ENCODE peak calls at places on chromosomes 16 and 17, in six cellular contexts. One of them, this sample, is unnamed.

GRCh38 chr16:82263456-82264159 is 93.6 kb upstream of the MPHOSPH6 start:
- DNase-seq in foreskin fibroblast: peak; percentile 26
- DNase-seq in astrocyte of the spinal cord: peak; percentile 44
- DNase-seq in progenitor cell of endocrine pancreas: peak; percentile 28
- DNase-seq in CD8-positive, alpha-beta T cell: peak; percentile 48
- DNase-seq in CD14-positive monocyte: no peak
- DNase-seq in this sample: peak; percentile 36

GRCh38 chr17:40564195-40564882 is 933 bp downstream of the CCR7 start:
- DNase-seq in progenitor cell of endocrine pancreas: no peak
- DNase-seq in foreskin fibroblast: no peak
- DNase-seq in CD14-positive monocyte: no peak
- DNase-seq in astrocyte of the spinal cord: no peak
- DNase-seq in CD8-positive, alpha-beta T cell: peak; percentile 53
- DNase-seq in this sample: no peak

GRCh38 chr16:425082-425718 is at the start of gene RAB11FIP3:
- DNase-seq in CD8-positive, alpha-beta T cell: peak; percentile 83
- DNase-seq in foreskin fibroblast: peak; percentile 73
- DNase-seq in progenitor cell of endocrine pancreas: peak; percentile 70
- DNase-seq in astrocyte of the spinal cord: peak; percentile 84
- DNase-seq in CD14-positive monocyte: no peak
- DNase-seq in this sample: peak; percentile 26

GRCh38 chr17:78665952-78666920 is 89.0 kb upstream of the DNAH17 start:
- DNase-seq in progenitor cell of endocrine pancreas: no peak
- DNase-seq in astrocyte of the spinal cord: no peak
- DNase-seq in CD14-positive monocyte: peak; percentile 66
- DNase-seq in CD8-positive, alpha-beta T cell: peak; percentile 58
- DNase-seq in foreskin fibroblast: no peak
- DNase-seq in this sample: no peak

GRCh38 chr16:84090212-84090611 is 26.5 kb downstream of the MBTPS1 start:
- DNase-seq in astrocyte of the spinal cord: no peak
- DNase-seq in CD8-positive, alpha-beta T cell: no peak
- DNase-seq in progenitor cell of endocrine pancreas: no peak
- DNase-seq in CD14-positive monocyte: no peak
- DNase-seq in foreskin fibroblast: no peak
- DNase-seq in this sample: no peak

GRCh38 chr17:72053069-72053846 is 67.6 kb upstream of the SOX9 start:
- DNase-seq in foreskin fibroblast: no peak
- DNase-seq in CD14-positive monocyte: no peak
- DNase-seq in CD8-positive, alpha-beta T cell: no peak
- DNase-seq in astrocyte of the spinal cord: no peak
- DNase-seq in progenitor cell of endocrine pancreas: no peak
- DNase-seq in this sample: no peak

GRCh38 chr16:28063611-28064061 is at the start of gene GSG1L:
- DNase-seq in CD14-positive monocyte: no peak
- DNase-seq in foreskin fibroblast: no peak
- DNase-seq in astrocyte of the spinal cord: no peak
- DNase-seq in CD8-positive, alpha-beta T cell: no peak
- DNase-seq in progenitor cell of endocrine pancreas: no peak
- DNase-seq in this sample: no peak

GRCh38 chr17:9211133-9211765 is 189.9 kb downstream of the NTN1 start:
- DNase-seq in CD8-positive, alpha-beta T cell: no peak
- DNase-seq in progenitor cell of endocrine pancreas: no peak
- DNase-seq in astrocyte of the spinal cord: no peak
- DNase-seq in CD14-positive monocyte: no peak
- DNase-seq in foreskin fibroblast: no peak
- DNase-seq in this sample: no peak

GRCh38 chr17:81822996-81823799 is 9.9 kb downstream of the MCRIP1 start:
- DNase-seq in progenitor cell of endocrine pancreas: no peak
- DNase-seq in CD8-positive, alpha-beta T cell: no peak
- DNase-seq in CD14-positive monocyte: no peak
- DNase-seq in astrocyte of the spinal cord: no peak
- DNase-seq in foreskin fibroblast: no peak
- DNase-seq in this sample: no peak

GRCh38 chr17:28384281-28385036 is 13.0 kb downstream of the SARM1 start:
- DNase-seq in progenitor cell of endocrine pancreas: no peak
- DNase-seq in CD14-positive monocyte: no peak
- DNase-seq in astrocyte of the spinal cord: no peak
- DNase-seq in foreskin fibroblast: no peak
- DNase-seq in CD8-positive, alpha-beta T cell: peak; percentile 66
- DNase-seq in this sample: no peak

GRCh38 chr16:72894291-72895151 is 153.4 kb downstream of the ZFHX3 start:
- DNase-seq in progenitor cell of endocrine pancreas: no peak
- DNase-seq in foreskin fibroblast: no peak
- DNase-seq in CD14-positive monocyte: no peak
- DNase-seq in astrocyte of the spinal cord: peak; percentile 14
- DNase-seq in CD8-positive, alpha-beta T cell: no peak
- DNase-seq in this sample: no peak

GRCh38 chr16:392450-393027 is 4.5 kb upstream of the NME4 start:
- DNase-seq in astrocyte of the spinal cord: no peak
- DNase-seq in foreskin fibroblast: no peak
- DNase-seq in progenitor cell of endocrine pancreas: no peak
- DNase-seq in CD14-positive monocyte: peak; percentile 72
- DNase-seq in CD8-positive, alpha-beta T cell: no peak
- DNase-seq in this sample: no peak

GRCh38 chr17:35089846-35090193 is 26.3 kb upstream of the RFFL start:
- DNase-seq in astrocyte of the spinal cord: peak; percentile 32
- DNase-seq in CD8-positive, alpha-beta T cell: peak; percentile 34
- DNase-seq in progenitor cell of endocrine pancreas: no peak
- DNase-seq in CD14-positive monocyte: peak; percentile 64
- DNase-seq in foreskin fibroblast: peak; percentile 27
- DNase-seq in this sample: peak; percentile 6

GRCh38 chr17:78442648-78443128 is 64.2 kb downstream of the PGS1 start:
- DNase-seq in progenitor cell of endocrine pancreas: no peak
- DNase-seq in astrocyte of the spinal cord: peak; percentile 20
- DNase-seq in CD8-positive, alpha-beta T cell: no peak
- DNase-seq in foreskin fibroblast: peak; percentile 19
- DNase-seq in CD14-positive monocyte: peak; percentile 100
- DNase-seq in this sample: no peak

GRCh38 chr17:10042589-10043244 is 137.6 kb upstream of the RCVRN start:
- DNase-seq in CD14-positive monocyte: no peak
- DNase-seq in progenitor cell of endocrine pancreas: no peak
- DNase-seq in foreskin fibroblast: no peak
- DNase-seq in astrocyte of the spinal cord: no peak
- DNase-seq in CD8-positive, alpha-beta T cell: no peak
- DNase-seq in this sample: no peak

GRCh38 chr16:13936596-13937081 is 16.7 kb downstream of the ERCC4 start:
- DNase-seq in foreskin fibroblast: peak; percentile 62
- DNase-seq in progenitor cell of endocrine pancreas: no peak
- DNase-seq in astrocyte of the spinal cord: peak; percentile 34
- DNase-seq in CD8-positive, alpha-beta T cell: no peak
- DNase-seq in CD14-positive monocyte: no peak
- DNase-seq in this sample: peak; percentile 57

GRCh38 chr17:45873728-45874127 is 20.6 kb upstream of the MAPT start:
- DNase-seq in astrocyte of the spinal cord: no peak
- DNase-seq in CD8-positive, alpha-beta T cell: no peak
- DNase-seq in progenitor cell of endocrine pancreas: no peak
- DNase-seq in foreskin fibroblast: no peak
- DNase-seq in CD14-positive monocyte: no peak
- DNase-seq in this sample: no peak

GRCh38 chr17:64183815-64184397 is 54.0 kb upstream of the ERN1 start:
- DNase-seq in foreskin fibroblast: peak; percentile 89
- DNase-seq in CD14-positive monocyte: peak; percentile 73
- DNase-seq in astrocyte of the spinal cord: peak; percentile 33
- DNase-seq in progenitor cell of endocrine pancreas: no peak
- DNase-seq in CD8-positive, alpha-beta T cell: no peak
- DNase-seq in this sample: peak; percentile 62

GRCh38 chr17:50218771-50219315 is 17.4 kb upstream of the COL1A1 start:
- DNase-seq in astrocyte of the spinal cord: peak; percentile 99
- DNase-seq in progenitor cell of endocrine pancreas: no peak
- DNase-seq in CD8-positive, alpha-beta T cell: no peak
- DNase-seq in CD14-positive monocyte: no peak
- DNase-seq in foreskin fibroblast: peak; percentile 90
- DNase-seq in this sample: peak; percentile 86

GRCh38 chr17:37642706-37643105 is 540 bp downstream of the DDX52 start:
- DNase-seq in foreskin fibroblast: peak; percentile 10
- DNase-seq in progenitor cell of endocrine pancreas: no peak
- DNase-seq in CD14-positive monocyte: no peak
- DNase-seq in astrocyte of the spinal cord: peak; percentile 50
- DNase-seq in CD8-positive, alpha-beta T cell: no peak
- DNase-seq in this sample: peak; percentile 29

GRCh38 chr16:48158296-48158695 is 2.5 kb upstream of the ABCC12 start:
- DNase-seq in progenitor cell of endocrine pancreas: no peak
- DNase-seq in astrocyte of the spinal cord: peak; percentile 80
- DNase-seq in foreskin fibroblast: peak; percentile 41
- DNase-seq in CD14-positive monocyte: peak; percentile 52
- DNase-seq in CD8-positive, alpha-beta T cell: no peak
- DNase-seq in this sample: peak; percentile 47

GRCh38 chr17:70091681-70092080 is 16.7 kb downstream of the KCNJ16 start:
- DNase-seq in astrocyte of the spinal cord: no peak
- DNase-seq in CD14-positive monocyte: no peak
- DNase-seq in progenitor cell of endocrine pancreas: no peak
- DNase-seq in CD8-positive, alpha-beta T cell: no peak
- DNase-seq in foreskin fibroblast: no peak
- DNase-seq in this sample: no peak

GRCh38 chr17:3482851-3483250 is 7.1 kb downstream of the ASPA start:
- DNase-seq in CD8-positive, alpha-beta T cell: no peak
- DNase-seq in progenitor cell of endocrine pancreas: no peak
- DNase-seq in astrocyte of the spinal cord: no peak
- DNase-seq in foreskin fibroblast: no peak
- DNase-seq in CD14-positive monocyte: no peak
- DNase-seq in this sample: no peak

GRCh38 chr16:76277099-76278030 is at the start of gene CNTNAP4:
- DNase-seq in CD8-positive, alpha-beta T cell: no peak
- DNase-seq in CD14-positive monocyte: no peak
- DNase-seq in astrocyte of the spinal cord: no peak
- DNase-seq in progenitor cell of endocrine pancreas: no peak
- DNase-seq in foreskin fibroblast: no peak
- DNase-seq in this sample: no peak

GRCh38 chr16:76278086-76278485 is 885 bp downstream of the CNTNAP4 start:
- DNase-seq in foreskin fibroblast: no peak
- DNase-seq in CD8-positive, alpha-beta T cell: no peak
- DNase-seq in progenitor cell of endocrine pancreas: no peak
- DNase-seq in CD14-positive monocyte: no peak
- DNase-seq in astrocyte of the spinal cord: no peak
- DNase-seq in this sample: no peak

GRCh38 chr16:76280421-76280820 is 3.2 kb downstream of the CNTNAP4 start:
- DNase-seq in CD8-positive, alpha-beta T cell: no peak
- DNase-seq in astrocyte of the spinal cord: no peak
- DNase-seq in CD14-positive monocyte: no peak
- DNase-seq in foreskin fibroblast: no peak
- DNase-seq in progenitor cell of endocrine pancreas: no peak
- DNase-seq in this sample: no peak

GRCh38 chr16:76278976-76279375 is 1.8 kb downstream of the CNTNAP4 start:
- DNase-seq in progenitor cell of endocrine pancreas: no peak
- DNase-seq in astrocyte of the spinal cord: peak; percentile 5
- DNase-seq in CD8-positive, alpha-beta T cell: no peak
- DNase-seq in foreskin fibroblast: no peak
- DNase-seq in CD14-positive monocyte: no peak
- DNase-seq in this sample: no peak
- TF ChIP-seq CTCF in progenitor cell of endocrine pancreas: peak; percentile 57
- TF ChIP-seq CTCF in astrocyte of the spinal cord: no peak
- TF ChIP-seq CTCF in CD8-positive, alpha-beta T cell: no peak
- TF ChIP-seq CTCF in foreskin fibroblast: no peak
- TF ChIP-seq CTCF in CD14-positive monocyte: no peak
- TF ChIP-seq CTCF in this sample: no peak

GRCh38 chr17:14196337-14196997 is 40.2 kb downstream of the CDRT15 start:
- DNase-seq in CD14-positive monocyte: no peak
- DNase-seq in astrocyte of the spinal cord: no peak
- DNase-seq in CD8-positive, alpha-beta T cell: no peak
- DNase-seq in foreskin fibroblast: no peak
- DNase-seq in progenitor cell of endocrine pancreas: no peak
- DNase-seq in this sample: no peak
- TF ChIP-seq CTCF in CD14-positive monocyte: peak; percentile 35
- TF ChIP-seq CTCF in astrocyte of the spinal cord: peak; percentile 21
- TF ChIP-seq CTCF in CD8-positive, alpha-beta T cell: peak; percentile 38
- TF ChIP-seq CTCF in foreskin fibroblast: no peak
- TF ChIP-seq CTCF in progenitor cell of endocrine pancreas: peak; percentile 33
- TF ChIP-seq CTCF in this sample: peak; percentile 46

DNA sequence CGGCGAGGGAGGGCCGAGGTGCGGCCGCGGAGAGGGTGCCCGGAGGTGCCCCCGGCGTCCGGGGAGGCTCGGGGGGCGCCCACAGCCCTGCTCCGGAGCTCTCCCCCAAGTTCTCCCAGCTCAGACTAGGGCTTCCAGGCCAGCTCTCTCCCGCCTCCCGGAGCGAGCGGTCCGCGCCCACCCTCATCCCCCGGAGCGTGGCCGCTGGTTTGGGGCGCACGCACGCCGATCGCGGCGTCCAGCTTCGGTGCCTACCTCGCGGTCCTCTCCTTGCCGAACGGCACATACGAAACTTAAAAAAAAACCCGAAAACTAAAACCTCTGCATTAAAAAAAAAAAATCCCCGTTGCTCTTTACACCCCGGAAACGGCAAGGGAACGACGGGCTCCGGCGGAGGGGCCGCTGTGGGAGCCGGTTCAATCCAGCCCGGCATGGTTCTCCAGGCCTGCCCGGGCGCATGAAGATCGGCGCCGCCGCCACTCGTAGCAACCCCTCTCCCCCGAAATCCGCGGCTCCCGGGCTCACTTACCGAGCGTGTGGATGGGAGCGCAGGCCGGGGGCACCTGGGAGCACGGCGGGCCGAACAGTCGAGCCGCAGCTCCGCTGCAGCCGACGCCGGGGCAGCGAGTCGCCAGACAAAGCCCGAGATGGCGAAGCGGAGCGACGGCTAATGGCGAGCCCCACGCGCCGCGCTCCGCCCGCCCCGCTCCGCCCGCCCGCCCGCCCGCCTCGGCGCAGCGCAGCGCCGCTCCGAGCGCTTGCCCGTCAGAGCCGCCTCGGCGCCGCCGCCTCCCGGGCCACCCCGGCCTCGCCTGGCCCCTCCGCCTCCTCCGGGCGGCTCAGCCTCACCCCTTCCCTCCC is 966 bp upstream of the UBTF start:
- DNase-seq in foreskin fibroblast: peak; percentile 48
- DNase-seq in astrocyte of the spinal cord: peak; percentile 44
- DNase-seq in progenitor cell of endocrine pancreas: peak; percentile 39
- DNase-seq in CD14-positive monocyte: no peak
- DNase-seq in CD8-positive, alpha-beta T cell: peak; percentile 57
- DNase-seq in this sample: no peak
- TF ChIP-seq CTCF in foreskin fibroblast: no peak
- TF ChIP-seq CTCF in astrocyte of the spinal cord: no peak
- TF ChIP-seq CTCF in progenitor cell of endocrine pancreas: no peak
- TF ChIP-seq CTCF in CD14-positive monocyte: no peak
- TF ChIP-seq CTCF in CD8-positive, alpha-beta T cell: no peak
- TF ChIP-seq CTCF in this sample: no peak

DNA sequence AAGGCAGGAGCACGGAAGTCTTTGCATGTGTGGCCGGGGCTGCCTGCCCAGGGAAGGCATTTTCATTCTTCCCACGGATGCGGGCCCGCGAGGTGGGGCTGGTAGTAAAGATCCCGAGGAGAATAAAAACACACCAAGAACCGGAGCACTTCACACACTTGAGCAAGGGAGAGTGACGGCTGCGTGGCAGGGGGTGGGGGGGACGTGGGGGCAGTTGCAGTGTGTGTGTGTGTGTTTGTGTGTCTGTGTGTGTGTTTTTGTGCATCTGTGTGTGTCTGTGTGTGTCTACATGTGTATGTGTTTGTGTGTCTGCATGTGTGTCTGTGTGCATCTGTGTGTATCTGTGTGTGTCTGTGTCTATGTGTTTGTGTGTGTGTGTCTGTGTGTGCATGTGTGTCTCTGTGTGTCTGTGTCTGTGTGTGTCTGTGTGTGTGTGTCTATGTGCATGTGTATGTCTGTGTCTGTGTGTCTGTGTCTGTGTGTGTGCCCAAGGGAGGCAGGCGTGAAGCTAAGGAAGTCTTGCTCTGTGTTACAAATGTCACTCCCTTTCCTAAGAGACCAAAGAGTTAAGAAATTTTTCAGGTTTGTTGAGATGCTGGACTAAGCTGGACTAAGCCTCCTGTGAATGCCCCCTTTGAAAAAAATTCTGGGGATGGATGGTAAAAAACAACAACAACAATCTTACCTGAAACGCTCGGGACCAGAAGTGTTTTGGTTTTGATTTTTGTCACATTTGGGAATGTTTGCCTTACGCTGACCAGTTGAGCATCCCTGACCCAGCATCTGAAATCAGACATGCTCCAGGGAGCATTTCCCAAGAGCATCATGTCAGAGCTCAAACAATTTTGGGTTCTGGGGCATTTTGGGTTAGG is 48.9 kb upstream of the ZNF469 start:
- DNase-seq in astrocyte of the spinal cord: no peak
- DNase-seq in CD8-positive, alpha-beta T cell: no peak
- DNase-seq in CD14-positive monocyte: no peak
- DNase-seq in progenitor cell of endocrine pancreas: no peak
- DNase-seq in foreskin fibroblast: no peak
- DNase-seq in this sample: no peak
- TF ChIP-seq CTCF in astrocyte of the spinal cord: no peak
- TF ChIP-seq CTCF in CD8-positive, alpha-beta T cell: no peak
- TF ChIP-seq CTCF in CD14-positive monocyte: no peak
- TF ChIP-seq CTCF in progenitor cell of endocrine pancreas: no peak
- TF ChIP-seq CTCF in foreskin fibroblast: no peak
- TF ChIP-seq CTCF in this sample: no peak

This sample was measured in HFFc6.